ENCODE peak calls at places on chromosomes 5 and 9, in six cellular contexts. One of them, this sample, is unnamed.

GRCh38 chr5:41869739-41870620 is at the start of gene OXCT1:
- DNase-seq in K562: peak; percentile 83
- DNase-seq in HCT116: peak; percentile 67
- DNase-seq in H1: peak; percentile 81
- DNase-seq in HepG2: peak; percentile 10
- DNase-seq in GM12878: peak; percentile 45
- DNase-seq in this sample: peak; percentile 51

GRCh38 chr5:125257057-125257970 is 510.9 kb upstream of the ZNF608 start:
- DNase-seq in K562: no peak
- DNase-seq in HCT116: no peak
- DNase-seq in H1: no peak
- DNase-seq in HepG2: no peak
- DNase-seq in GM12878: no peak
- DNase-seq in this sample: no peak

GRCh38 chr5:110844251-110844650 is 105.4 kb downstream of the SLC25A46 start:
- DNase-seq in K562: no peak
- DNase-seq in HCT116: no peak
- DNase-seq in H1: no peak
- DNase-seq in HepG2: no peak
- DNase-seq in GM12878: no peak
- DNase-seq in this sample: no peak

GRCh38 chr5:10503997-10504761 is 59.7 kb upstream of the ANKRD33B start:
- DNase-seq in K562: peak; percentile 75
- DNase-seq in HCT116: no peak
- DNase-seq in H1: no peak
- DNase-seq in HepG2: peak; percentile 41
- DNase-seq in GM12878: no peak
- DNase-seq in this sample: no peak

GRCh38 chr5:123472150-123472549 is 39.8 kb upstream of the CSNK1G3 start:
- DNase-seq in K562: no peak
- DNase-seq in HCT116: no peak
- DNase-seq in H1: no peak
- DNase-seq in HepG2: no peak
- DNase-seq in GM12878: no peak
- DNase-seq in this sample: no peak

GRCh38 chr5:135219868-135220267 is 179.2 kb downstream of the MACROH2A1 start:
- DNase-seq in K562: no peak
- DNase-seq in HCT116: no peak
- DNase-seq in H1: peak; percentile 33
- DNase-seq in HepG2: no peak
- DNase-seq in GM12878: no peak
- DNase-seq in this sample: no peak

GRCh38 chr5:103408408-103408807 is 149.8 kb downstream of the MACIR start:
- DNase-seq in K562: no peak
- DNase-seq in HCT116: no peak
- DNase-seq in H1: no peak
- DNase-seq in HepG2: no peak
- DNase-seq in GM12878: no peak
- DNase-seq in this sample: no peak

GRCh38 chr5:110058175-110058574 is 368.4 kb downstream of the MAN2A1 start:
- DNase-seq in K562: no peak
- DNase-seq in HCT116: no peak
- DNase-seq in H1: no peak
- DNase-seq in HepG2: no peak
- DNase-seq in GM12878: no peak
- DNase-seq in this sample: no peak

GRCh38 chr9:21985964-21986667 is 8.1 kb downstream of the CDKN2A start:
- DNase-seq in K562: no peak
- DNase-seq in HCT116: no peak
- DNase-seq in H1: no peak
- DNase-seq in HepG2: no peak
- DNase-seq in GM12878: no peak
- DNase-seq in this sample: no peak

GRCh38 chr5:73236541-73237128 is 63.6 kb downstream of the TMEM174 start:
- DNase-seq in K562: no peak
- DNase-seq in HCT116: no peak
- DNase-seq in H1: no peak
- DNase-seq in HepG2: no peak
- DNase-seq in GM12878: no peak
- DNase-seq in this sample: no peak

GRCh38 chr9:30299126-30299780 is 2085.2 kb upstream of the ACO1 start:
- DNase-seq in K562: no peak
- DNase-seq in HCT116: no peak
- DNase-seq in H1: no peak
- DNase-seq in HepG2: no peak
- DNase-seq in GM12878: no peak
- DNase-seq in this sample: no peak

GRCh38 chr9:92964981-92965758 is 17.8 kb downstream of the FGD3 start:
- DNase-seq in K562: no peak
- DNase-seq in HCT116: no peak
- DNase-seq in H1: no peak
- DNase-seq in HepG2: no peak
- DNase-seq in GM12878: no peak
- DNase-seq in this sample: no peak

GRCh38 chr5:34914671-34915138 is 599 bp downstream of the RAD1 start:
- DNase-seq in K562: peak; percentile 55
- DNase-seq in HCT116: no peak
- DNase-seq in H1: peak; percentile 54
- DNase-seq in HepG2: no peak
- DNase-seq in GM12878: no peak
- DNase-seq in this sample: no peak

GRCh38 chr5:53069626-53070025 is 39.9 kb downstream of the MOCS2 start:
- DNase-seq in K562: no peak
- DNase-seq in HCT116: no peak
- DNase-seq in H1: no peak
- DNase-seq in HepG2: no peak
- DNase-seq in GM12878: no peak
- DNase-seq in this sample: no peak

GRCh38 chr5:82349651-82350050 is 71.5 kb upstream of the RPS23 start:
- DNase-seq in K562: peak; percentile 58
- DNase-seq in HCT116: no peak
- DNase-seq in H1: peak; percentile 87
- DNase-seq in HepG2: no peak
- DNase-seq in GM12878: no peak
- DNase-seq in this sample: peak; percentile 36

GRCh38 chr9:115730845-115731244 is 422.7 kb upstream of the PAPPA start:
- DNase-seq in K562: no peak
- DNase-seq in HCT116: no peak
- DNase-seq in H1: no peak
- DNase-seq in HepG2: no peak
- DNase-seq in GM12878: no peak
- DNase-seq in this sample: no peak

GRCh38 chr9:89754223-89754622 is 149.4 kb downstream of the GADD45G start:
- DNase-seq in K562: no peak
- DNase-seq in HCT116: no peak
- DNase-seq in H1: no peak
- DNase-seq in HepG2: no peak
- DNase-seq in GM12878: no peak
- DNase-seq in this sample: no peak

GRCh38 chr5:66406761-66407289 is 189.4 kb upstream of the MAST4 start:
- DNase-seq in K562: no peak
- DNase-seq in HCT116: no peak
- DNase-seq in H1: no peak
- DNase-seq in HepG2: no peak
- DNase-seq in GM12878: no peak
- DNase-seq in this sample: no peak

GRCh38 chr9:134515026-134515821 is 126.4 kb upstream of the COL5A1 start:
- DNase-seq in K562: no peak
- DNase-seq in HCT116: no peak
- DNase-seq in H1: no peak
- DNase-seq in HepG2: no peak
- DNase-seq in GM12878: no peak
- DNase-seq in this sample: no peak

GRCh38 chr5:173864126-173865075 is 23.7 kb upstream of the CPEB4 start:
- DNase-seq in K562: peak; percentile 51
- DNase-seq in HCT116: no peak
- DNase-seq in H1: no peak
- DNase-seq in HepG2: peak; percentile 35
- DNase-seq in GM12878: no peak
- DNase-seq in this sample: no peak

GRCh38 chr5:18987101-18987500 is 1000.9 kb downstream of the CDH18 start:
- DNase-seq in K562: no peak
- DNase-seq in HCT116: no peak
- DNase-seq in H1: no peak
- DNase-seq in HepG2: no peak
- DNase-seq in GM12878: no peak
- DNase-seq in this sample: no peak

GRCh38 chr9:128617943-128618342 is 38.7 kb downstream of the DYNC2I2 start:
- DNase-seq in K562: no peak
- DNase-seq in HCT116: no peak
- DNase-seq in H1: no peak
- DNase-seq in HepG2: no peak
- DNase-seq in GM12878: no peak
- DNase-seq in this sample: no peak

GRCh38 chr9:137279741-137280477 is 2.4 kb downstream of the TOR4A start:
- DNase-seq in K562: no peak
- DNase-seq in HCT116: no peak
- DNase-seq in H1: peak; percentile 55
- DNase-seq in HepG2: no peak
- DNase-seq in GM12878: no peak
- DNase-seq in this sample: no peak

GRCh38 chr9:93116049-93116961 is 17.7 kb downstream of the NINJ1 start:
- DNase-seq in K562: peak; percentile 45
- DNase-seq in HCT116: no peak
- DNase-seq in H1: no peak
- DNase-seq in HepG2: peak; percentile 84
- DNase-seq in GM12878: no peak
- DNase-seq in this sample: no peak

GRCh38 chr5:95591490-95591901 is 28.4 kb upstream of the GPR150 start:
- DNase-seq in K562: no peak
- DNase-seq in HCT116: peak; percentile 63
- DNase-seq in H1: no peak
- DNase-seq in HepG2: peak; percentile 20
- DNase-seq in GM12878: no peak
- DNase-seq in this sample: no peak

GRCh38 chr9:134559013-134559412 is 82.6 kb upstream of the COL5A1 start:
- DNase-seq in K562: no peak
- DNase-seq in HCT116: no peak
- DNase-seq in H1: no peak
- DNase-seq in HepG2: no peak
- DNase-seq in GM12878: no peak
- DNase-seq in this sample: no peak

GRCh38 chr5:180343846-180344327 is 9.2 kb downstream of the GFPT2 start:
- DNase-seq in K562: no peak
- DNase-seq in HCT116: no peak
- DNase-seq in H1: no peak
- DNase-seq in HepG2: no peak
- DNase-seq in GM12878: no peak
- DNase-seq in this sample: no peak
- TF ChIP-seq ZNF274 in K562: no peak
- TF ChIP-seq ZNF274 in HCT116: no peak
- TF ChIP-seq ZNF274 in H1: no peak
- TF ChIP-seq ZNF274 in HepG2: no peak
- TF ChIP-seq ZNF274 in GM12878: no peak
- TF ChIP-seq ZNF274 in this sample: no peak

DNA sequence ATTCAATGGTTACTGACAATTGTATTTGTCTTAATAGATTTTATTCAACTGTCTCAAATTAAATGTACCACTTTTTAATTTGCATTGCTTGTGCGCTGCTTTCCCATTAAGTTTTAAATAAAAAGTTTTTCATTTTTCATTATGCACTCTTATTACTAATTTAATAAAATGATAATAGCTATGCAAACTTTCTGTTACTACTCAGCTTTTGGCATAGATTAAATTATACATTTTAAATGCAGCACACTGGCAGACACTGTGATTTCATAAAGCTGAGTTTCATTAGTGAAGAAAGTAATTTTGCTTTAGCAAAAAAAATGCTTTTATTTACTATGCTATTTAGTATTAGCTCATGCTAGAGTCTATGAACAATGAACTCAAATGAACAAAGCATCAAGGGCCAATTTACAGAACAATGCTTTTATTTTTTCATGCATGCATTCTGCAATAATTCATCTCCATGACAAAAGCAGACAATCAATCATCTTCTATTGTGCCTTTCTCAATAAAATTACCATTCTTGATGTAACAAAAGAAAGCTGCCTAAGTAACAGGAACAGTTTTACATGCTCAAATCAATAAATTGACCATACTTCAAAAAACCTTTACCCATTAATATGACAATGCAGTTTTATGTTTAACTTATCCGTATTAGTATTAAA is 595.2 kb upstream of the ARRDC3 start:
- DNase-seq in K562: no peak
- DNase-seq in HCT116: no peak
- DNase-seq in H1: no peak
- DNase-seq in HepG2: no peak
- DNase-seq in GM12878: no peak
- DNase-seq in this sample: no peak
- TF ChIP-seq ZNF274 in K562: no peak
- TF ChIP-seq ZNF274 in HCT116: no peak
- TF ChIP-seq ZNF274 in H1: no peak
- TF ChIP-seq ZNF274 in HepG2: no peak
- TF ChIP-seq ZNF274 in GM12878: no peak
- TF ChIP-seq ZNF274 in this sample: no peak

DNA sequence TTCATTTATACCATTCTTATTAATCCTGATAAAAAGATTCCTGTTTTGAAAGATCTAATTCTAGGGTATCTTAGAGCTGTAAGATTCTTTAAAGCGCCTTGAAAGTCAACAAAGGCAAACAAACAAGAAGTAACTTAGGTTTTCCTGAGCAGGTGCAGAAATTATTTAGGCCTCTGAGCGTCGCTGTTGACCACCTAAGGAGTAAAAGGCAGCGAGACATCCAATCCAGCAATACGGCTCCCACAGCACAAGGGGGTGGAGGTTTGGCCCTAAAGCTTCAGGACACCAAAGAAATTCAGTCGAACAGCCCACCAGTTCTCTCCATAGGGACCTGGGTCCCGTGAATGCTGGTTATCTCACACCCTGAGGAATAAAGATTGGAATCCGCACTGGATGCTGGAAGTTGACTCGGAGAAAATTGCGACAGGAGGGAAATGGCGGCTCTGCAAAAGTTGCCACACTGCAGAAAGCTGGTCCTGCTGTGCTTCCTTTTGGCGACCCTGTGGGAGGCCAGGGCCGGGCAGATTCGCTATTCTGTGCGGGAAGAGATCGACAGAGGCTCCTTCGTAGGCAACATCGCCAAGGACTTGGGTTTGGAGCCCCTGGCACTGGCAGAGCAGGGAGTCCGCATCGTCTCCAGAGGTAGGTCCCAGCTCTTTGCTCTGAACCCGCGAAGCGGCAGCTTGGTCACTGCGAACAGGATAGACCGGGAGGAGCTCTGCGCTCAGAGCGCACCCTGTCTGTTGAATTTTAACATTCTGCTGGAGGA is at the start of gene PCDHGA2:
- DNase-seq in K562: peak; percentile 63
- DNase-seq in HCT116: no peak
- DNase-seq in H1: no peak
- DNase-seq in HepG2: peak; percentile 18
- DNase-seq in GM12878: no peak
- DNase-seq in this sample: peak; percentile 42
- TF ChIP-seq ZNF274 in K562: no peak
- TF ChIP-seq ZNF274 in HCT116: no peak
- TF ChIP-seq ZNF274 in H1: no peak
- TF ChIP-seq ZNF274 in HepG2: no peak
- TF ChIP-seq ZNF274 in GM12878: no peak
- TF ChIP-seq ZNF274 in this sample: no peak

DNA sequence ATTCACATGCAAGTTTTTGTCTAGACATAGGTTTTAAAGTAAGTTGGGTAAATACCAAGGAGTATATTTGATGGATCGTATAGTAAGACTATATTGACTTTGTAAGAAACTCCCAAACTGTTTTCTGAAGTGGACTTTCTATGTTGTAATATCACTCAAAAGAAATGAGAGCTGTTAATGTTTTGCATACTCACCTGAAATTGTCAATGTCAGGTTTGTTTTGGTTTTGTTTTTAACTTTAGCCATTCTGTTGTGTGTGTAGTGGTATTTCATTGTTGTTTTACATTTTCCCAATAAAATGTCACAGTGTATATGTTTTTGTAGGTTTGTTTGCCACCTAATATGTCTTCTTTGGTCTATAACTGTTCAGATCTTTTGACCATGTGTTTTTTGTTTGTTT is 375.7 kb upstream of the CDH9 start:
- DNase-seq in K562: no peak
- DNase-seq in HCT116: no peak
- DNase-seq in H1: no peak
- DNase-seq in HepG2: no peak
- DNase-seq in GM12878: no peak
- DNase-seq in this sample: no peak
- TF ChIP-seq ZNF274 in K562: no peak
- TF ChIP-seq ZNF274 in HCT116: no peak
- TF ChIP-seq ZNF274 in H1: no peak
- TF ChIP-seq ZNF274 in HepG2: no peak
- TF ChIP-seq ZNF274 in GM12878: no peak
- TF ChIP-seq ZNF274 in this sample: no peak

This sample was measured in NT2/D1.